ENCODE peak calls at places on chromosomes 16 and 17, in ten cellular contexts. G, Q, K, M, D, I, Z, Y, B and F are unnamed samples.

GRCh38 chr16:13245713-13246377 is 344.4 kb downstream of the SHISA9 start:
- DNase-seq in B (no peak), G (no peak), Y (no peak), D (no peak), K (no peak), M (no peak), Q (no peak), I (no peak), Z (no peak), F (no peak)

GRCh38 chr17:48378696-48379095 is 51.3 kb downstream of the SKAP1 start:
- DNase-seq in K (no peak), G (no peak), Q (no peak), I (no peak), D (no peak), B (no peak), M (no peak), Z (no peak), Y (no peak), F (no peak)

GRCh38 chr16:79272141-79272577 is 328.4 kb downstream of the MAF start:
- DNase-seq in I (no peak), Q (no peak), K (no peak), M (no peak), D (peak), Z (no peak), G (no peak), Y (no peak), B (no peak), F (no peak)

GRCh38 chr16:48318630-48319029 is 66.6 kb downstream of the SIAH1 start:
- DNase-seq in Z (peak), Q (peak), Y (peak), B (no peak), K (peak), M (no peak), I (peak), D (no peak), G (peak), F (no peak)

GRCh38 chr17:17884281-17885028 is 47.7 kb upstream of the SREBF1 start:
- DNase-seq in Z (peak), K (no peak), I (no peak), B (no peak), Y (no peak), M (no peak), D (no peak), Q (no peak), G (no peak), F (peak)

GRCh38 chr17:3916013-3916696 is at the start of gene P2RX1:
- DNase-seq in D (no peak), G (peak), I (peak), Y (peak), K (no peak), Z (peak), B (no peak), Q (no peak), M (no peak), F (no peak)

GRCh38 chr17:81102352-81102751 is 63.0 kb upstream of the PVALEF start:
- DNase-seq in Y (no peak), K (no peak), D (no peak), Z (no peak), B (no peak), G (no peak), I (peak), Q (no peak), M (no peak), F (no peak)

GRCh38 chr17:21674242-21674731 is 18.0 kb upstream of the KCNJ18 start:
- DNase-seq in D (no peak), B (no peak), Z (no peak), K (no peak), G (no peak), Y (no peak), Q (no peak), M (no peak), I (no peak), F (no peak)

GRCh38 chr17:59466943-59467801 is 98.2 kb upstream of the DHX40 start:
- DNase-seq in M (peak), Z (no peak), K (no peak), Q (no peak), D (no peak), I (no peak), Y (no peak), G (no peak), B (no peak), F (no peak)

GRCh38 chr17:42833771-42834422 is 700 bp downstream of the PSME3 start:
- DNase-seq in G (no peak), D (no peak), K (no peak), Z (no peak), I (no peak), Q (no peak), B (no peak), Y (no peak), M (no peak), F (no peak)

GRCh38 chr16:57889111-57889510 is 81.8 kb downstream of the CNGB1 start:
- DNase-seq in G (no peak), D (no peak), B (no peak), Z (no peak), K (no peak), I (no peak), Q (no peak), Y (no peak), M (no peak), F (no peak)

GRCh38 chr17:63405741-63406261 is 40.3 kb downstream of the CYB561 start:
- DNase-seq in Q (peak), K (peak), I (peak), G (no peak), Z (no peak), B (peak), D (no peak), Y (peak), M (peak), F (peak)

GRCh38 chr16:26911436-26911835 is 155.3 kb upstream of the C16orf82 start:
- DNase-seq in B (no peak), D (no peak), Y (no peak), G (no peak), Z (no peak), M (no peak), Q (no peak), I (no peak), K (no peak), F (no peak)

GRCh38 chr17:8188408-8188839 is 1.6 kb downstream of the BORCS6 start:
- DNase-seq in Q (no peak), D (no peak), M (no peak), K (no peak), Z (peak), Y (no peak), B (no peak), G (no peak), I (no peak), F (no peak)

GRCh38 chr16:88737298-88738166 is 31.2 kb downstream of the CTU2 start:
- DNase-seq in Z (peak), Y (peak), G (peak), K (peak), M (peak), B (peak), Q (no peak), D (peak), I (peak), F (peak)

GRCh38 chr17:48954300-48954755 is 9.7 kb upstream of the SNF8 start:
- DNase-seq in Q (no peak), D (no peak), G (no peak), M (peak), K (peak), Z (no peak), B (peak), Y (no peak), I (peak), F (peak)

GRCh38 chr17:3981455-3981854 is 17.2 kb upstream of the ATP2A3 start:
- DNase-seq in D (no peak), K (no peak), Z (no peak), M (no peak), Y (no peak), B (no peak), Q (no peak), I (no peak), G (no peak), F (no peak)

GRCh38 chr16:27450836-27451341 is 48.9 kb downstream of the IL21R start:
- DNase-seq in Q (no peak), D (no peak), Y (no peak), Z (no peak), K (no peak), M (no peak), I (no peak), G (no peak), B (no peak), F (no peak)

GRCh38 chr17:45156242-45156641 is 5.4 kb upstream of the HEXIM2 start:
- DNase-seq in Z (no peak), D (no peak), Q (no peak), B (no peak), Y (no peak), G (no peak), M (no peak), K (no peak), I (peak), F (no peak)

GRCh38 chr17:75061618-75062017 is 14.6 kb downstream of the KCTD2 start:
- DNase-seq in Z (no peak), Q (no peak), I (no peak), M (no peak), Y (no peak), D (no peak), G (no peak), K (no peak), B (no peak), F (no peak)

GRCh38 chr17:2202302-2202995 is 101.1 kb downstream of the SMG6 start:
- DNase-seq in K (no peak), Z (no peak), I (no peak), Q (no peak), Y (no peak), D (no peak), B (no peak), M (no peak), G (no peak), F (no peak)

GRCh38 chr17:49585422-49586027 is 9.9 kb downstream of the NXPH3 start:
- DNase-seq in K (no peak), I (no peak), Y (no peak), D (no peak), B (peak), Z (no peak), Q (no peak), G (no peak), M (no peak), F (no peak)

GRCh38 chr17:2158011-2158410 is 103.1 kb downstream of the HIC1 start:
- DNase-seq in Q (no peak), D (no peak), K (peak), Z (no peak), G (no peak), I (peak), M (no peak), B (no peak), Y (peak), F (no peak)

GRCh38 chr16:68473358-68474064 is 25.2 kb upstream of the SMPD3 start:
- DNase-seq in K (no peak), I (peak), Q (no peak), Z (no peak), D (no peak), Y (no peak), G (peak), B (no peak), M (no peak), F (no peak)

GRCh38 chr16:50735629-50736122 is 6.2 kb upstream of the CYLD start:
- DNase-seq in Z (no peak), D (no peak), M (no peak), K (no peak), Q (no peak), Y (no peak), B (no peak), G (no peak), I (peak), F (no peak)

GRCh38 chr17:40909755-40910154 is 24.7 kb upstream of the KRT20 start:
- DNase-seq in D (no peak), G (no peak), Z (no peak), M (no peak), I (peak), Y (no peak), Q (no peak), K (peak), B (no peak), F (no peak)

GRCh38 chr17:1312261-1312870 is 32.9 kb downstream of the TRARG1 start:
- DNase-seq in Y (no peak), K (no peak), I (no peak), Z (peak), Q (no peak), B (peak), M (no peak), G (no peak), D (no peak), F (no peak)

GRCh38 chr16:64317601-64318000 is 804.3 kb downstream of the CDH11 start:
- DNase-seq in Q (no peak), Y (no peak), G (no peak), K (no peak), Z (no peak), B (no peak), D (no peak), M (no peak), I (no peak), F (no peak)

GRCh38 chr16:74726736-74727135 is 26.1 kb upstream of the MLKL start:
- DNase-seq in D (no peak), M (no peak), Y (peak), B (peak), Q (no peak), Z (no peak), G (no peak), K (no peak), I (peak), F (no peak)